ENCODE peak calls at places on chromosome 16, in ten cellular contexts. E is hepatocyte, D is lung, O is neuronal stem cell, K is A549, N is sigmoid colon, C is ovary, H is neural progenitor cell, J is H9, A is transverse colon. Q is an unnamed sample. For H3K9me3, the result is how much of the 10 kb centered on the place peaks cover.

GRCh38 chr16:80369559-80369958 is 171.2 kb upstream of the DYNLRB2 start:
- DNase-seq in E (peak), D (no peak), O (peak), K (peak), N (peak), C (peak), H (peak), J (peak), A (peak), Q (no peak)

GRCh38 chr16:46748775-46749705 is 896 bp upstream of the MYLK3 start:
- DNase-seq in E (peak), D (no peak), O (no peak), K (no peak), N (peak), C (no peak), H (no peak), J (no peak), A (no peak), Q (no peak)

GRCh38 chr16:68076560-68076959 is 8.6 kb upstream of the NFATC3 start:
- DNase-seq in E (no peak), D (peak), O (no peak), K (no peak), N (no peak), C (no peak), H (no peak), J (no peak), A (no peak), Q (no peak)

GRCh38 chr16:60914334-60914733 is 1121.9 kb downstream of the CDH8 start:
- DNase-seq in E (no peak), D (no peak), O (no peak), K (no peak), N (no peak), C (no peak), H (no peak), J (no peak), A (no peak), Q (no peak)

GRCh38 chr16:53069772-53070171 is 15.0 kb downstream of the CHD9 start:
- DNase-seq in E (no peak), D (no peak), O (no peak), K (no peak), N (no peak), C (no peak), H (no peak), J (no peak), A (no peak), Q (no peak)

GRCh38 chr16:671353-672131 is 3.6 kb downstream of the RHOT2 start:
- DNase-seq in E (no peak), D (no peak), O (no peak), K (no peak), N (no peak), C (no peak), H (no peak), J (no peak), A (no peak), Q (no peak)

GRCh38 chr16:52492789-52493357 is 54.1 kb downstream of the TOX3 start:
- DNase-seq in E (peak), D (no peak), O (no peak), K (no peak), N (no peak), C (no peak), H (no peak), J (no peak), A (no peak), Q (no peak)

GRCh38 chr16:2170080-2170479 is 14.5 kb downstream of the TRAF7 start:
- DNase-seq in E (no peak), D (no peak), O (no peak), K (no peak), N (no peak), C (no peak), H (no peak), J (no peak), A (no peak), Q (no peak)

GRCh38 chr16:87060026-87060986 is 256.9 kb downstream of the C16orf95 start:
- DNase-seq in E (no peak), D (no peak), O (no peak), K (peak), N (no peak), C (peak), H (peak), J (no peak), A (no peak), Q (no peak)

GRCh38 chr16:714558-715447 is at the start of gene METRN:
- DNase-seq in E (peak), D (peak), O (peak), K (peak), N (peak), C (peak), H (peak), J (peak), A (peak), Q (peak)

DNA sequence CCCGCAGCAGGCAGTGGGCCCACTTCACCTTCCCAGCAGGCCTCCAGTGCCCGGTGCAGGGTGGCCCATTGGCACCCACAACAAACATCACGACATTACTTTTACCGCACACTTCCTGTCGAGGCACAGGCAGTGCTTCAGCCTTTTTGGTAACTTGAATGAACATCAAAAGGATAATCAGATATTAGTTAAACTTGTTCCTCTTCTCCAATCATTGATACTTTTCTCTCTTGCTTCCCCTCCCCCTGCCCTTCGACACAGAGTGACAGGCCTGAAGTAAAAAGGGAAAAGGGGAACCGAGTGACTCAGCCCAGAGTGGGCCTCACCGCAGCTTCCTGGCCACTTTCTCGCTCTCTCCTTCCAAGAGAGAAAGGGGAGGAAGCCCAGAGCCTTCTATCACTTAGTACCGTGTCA is 507.0 kb downstream of the MAF start:
- DNase-seq in E (no peak), D (peak), O (no peak), K (no peak), N (no peak), C (no peak), H (no peak), J (no peak), A (peak), Q (peak)
- H3K9me3 ChIP-seq in E (under half), D (under half), O (under half), K (under half), N (under half), C (under half), H (under half), J (under half), A (under half), Q (under half)

GRCh38 chr16:71448274-71448866 is 6.5 kb upstream of the TLE7 start:
- DNase-seq in E (no peak), D (no peak), O (no peak), K (no peak), N (no peak), C (no peak), H (no peak), J (no peak), A (no peak), Q (no peak)

GRCh38 chr16:71456801-71457200 is 5.2 kb downstream of the ZNF23 start:
- DNase-seq in E (no peak), D (no peak), O (no peak), K (no peak), N (no peak), C (no peak), H (no peak), J (no peak), A (no peak), Q (no peak)

GRCh38 chr16:71449020-71449419 is 7.2 kb upstream of the TLE7 start:
- DNase-seq in E (no peak), D (no peak), O (no peak), K (no peak), N (no peak), C (no peak), H (no peak), J (no peak), A (no peak), Q (no peak)

DNA sequence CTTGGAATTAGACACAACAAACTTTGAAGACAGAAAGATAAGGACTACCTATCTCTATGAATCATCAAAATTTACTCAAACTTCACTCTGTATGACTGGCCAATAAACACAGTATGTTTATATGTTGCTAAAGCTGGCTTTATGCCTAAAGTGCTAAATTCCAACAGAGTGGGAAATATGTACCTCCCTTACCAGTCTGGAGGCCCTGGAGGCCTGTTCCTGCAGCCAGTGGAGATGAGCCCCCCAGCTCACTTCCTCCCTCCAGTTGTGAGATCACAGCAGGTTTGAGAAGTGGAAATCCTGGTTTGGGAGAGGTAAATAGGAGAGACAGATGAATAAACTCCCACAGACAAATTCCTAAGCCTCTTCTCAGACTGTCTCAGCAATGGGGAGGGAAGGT is 9.0 kb downstream of the ZNF23 start:
- DNase-seq in E (no peak), D (no peak), O (no peak), K (no peak), N (no peak), C (no peak), H (no peak), J (no peak), A (no peak), Q (no peak)
- H3K9me3 ChIP-seq in E (under half), D (under half), O (half or more), K (half or more), N (under half), C (half or more), H (under half), J (under half), A (under half), Q (under half)

GRCh38 chr16:26729917-26730541 is 336.7 kb upstream of the C16orf82 start:
- DNase-seq in E (no peak), D (no peak), O (no peak), K (no peak), N (no peak), C (no peak), H (no peak), J (no peak), A (no peak), Q (no peak)
- H3K9me3 ChIP-seq in E (under half), D (under half), O (under half), K (under half), N (under half), C (under half), H (under half), J (under half), A (under half), Q (under half)

GRCh38 chr16:8852534-8852933 is 16.3 kb downstream of the CARHSP1 start:
- DNase-seq in E (no peak), D (no peak), O (no peak), K (no peak), N (peak), C (no peak), H (no peak), J (no peak), A (no peak), Q (no peak)
- H3K9me3 ChIP-seq in E (under half), D (under half), O (under half), K (under half), N (under half), C (under half), H (under half), J (under half), A (under half), Q (under half)

GRCh38 chr16:3220839-3221238 is 14.1 kb downstream of the ZNF200 start:
- DNase-seq in E (no peak), D (no peak), O (no peak), K (no peak), N (no peak), C (no peak), H (no peak), J (no peak), A (no peak), Q (no peak)
- H3K9me3 ChIP-seq in E (under half), D (under half), O (under half), K (half or more), N (under half), C (under half), H (under half), J (under half), A (under half), Q (under half)

GRCh38 chr16:3295209-3295608 is 10.0 kb downstream of the TIGD7 start:
- DNase-seq in E (no peak), D (no peak), O (no peak), K (no peak), N (no peak), C (no peak), H (no peak), J (no peak), A (no peak), Q (no peak)
- H3K9me3 ChIP-seq in E (under half), D (under half), O (half or more), K (half or more), N (half or more), C (under half), H (under half), J (under half), A (half or more), Q (under half)